ENCODE peak calls at places on chromosomes 2 and 18, in six cellular contexts. A, I, Z, B, X and T are unnamed samples.

GRCh38 chr2:150001788-150002187 is 414.2 kb upstream of the MMADHC start:
- DNase-seq in I (no peak), A (no peak), X (no peak), Z (no peak), B (no peak), T (no peak)

GRCh38 chr2:85539361-85540130 is 578 bp downstream of the MAT2A start:
- DNase-seq in I (peak; percentile 59), B (peak; percentile 64), A (peak; percentile 76), Z (peak; percentile 74), X (peak; percentile 61), T (peak; percentile 83)

GRCh38 chr2:241155936-241156335 is 5.7 kb downstream of the PPP1R7 start:
- DNase-seq in I (no peak), X (no peak), A (no peak), Z (no peak), B (no peak), T (no peak)

GRCh38 chr2:215831296-215831913 is 181.9 kb downstream of the MREG start:
- DNase-seq in X (no peak), B (no peak), Z (peak; percentile 92), I (no peak), A (peak; percentile 95), T (no peak)

GRCh38 chr2:83196225-83196624 is 1262.9 kb downstream of the SUCLG1 start:
- DNase-seq in Z (peak; percentile 75), A (peak; percentile 80), I (no peak), B (peak; percentile 33), X (no peak), T (peak; percentile 29)

GRCh38 chr2:3075316-3075715 is 302.3 kb downstream of the EIPR1 start:
- DNase-seq in B (no peak), A (no peak), X (no peak), Z (no peak), I (no peak), T (no peak)

GRCh38 chr18:46485675-46486200 is 171.3 kb downstream of the LOXHD1 start:
- DNase-seq in X (no peak), A (no peak), Z (no peak), B (peak; percentile 52), I (no peak), T (no peak)

GRCh38 chr2:160104115-160104514 is 41.7 kb upstream of the PLA2R1 start:
- DNase-seq in B (no peak), A (no peak), I (no peak), X (no peak), Z (no peak), T (no peak)

GRCh38 chr2:76850969-76851368 is 671.2 kb downstream of the LRRTM4 start:
- DNase-seq in B (no peak), Z (no peak), X (no peak), I (no peak), A (no peak), T (no peak)

GRCh38 chr2:172285010-172285621 is 142.3 kb upstream of the ITGA6 start:
- DNase-seq in I (no peak), Z (peak; percentile 80), B (peak; percentile 28), X (peak; percentile 9), A (peak; percentile 58), T (peak; percentile 72)

GRCh38 chr2:20132990-20133535 is 81.6 kb upstream of the LAPTM4A start:
- DNase-seq in B (no peak), X (no peak), Z (no peak), A (no peak), I (no peak), T (no peak)

GRCh38 chr2:88321614-88322248 is 130.8 kb downstream of the FOXI3 start:
- DNase-seq in X (no peak), Z (no peak), I (no peak), B (no peak), A (no peak), T (no peak)

GRCh38 chr2:105737980-105738657 is 6.6 kb upstream of the NCK2 start:
- DNase-seq in I (no peak), B (peak; percentile 46), A (no peak), X (no peak), Z (no peak), T (no peak)

GRCh38 chr2:31032475-31032874 is 105.8 kb downstream of the GALNT14 start:
- DNase-seq in B (no peak), I (no peak), X (no peak), Z (no peak), A (no peak), T (peak; percentile 59)

GRCh38 chr2:174902491-174903242 is 102.5 kb downstream of the CHN1 start:
- DNase-seq in B (no peak), A (peak; percentile 64), X (no peak), Z (peak; percentile 35), I (no peak), T (no peak)

GRCh38 chr2:159030674-159031380 is 62.4 kb downstream of the TANC1 start:
- DNase-seq in A (peak; percentile 91), Z (peak; percentile 86), B (no peak), X (no peak), I (peak; percentile 33), T (peak; percentile 8)

GRCh38 chr2:76749858-76750257 is 772.3 kb downstream of the LRRTM4 start:
- DNase-seq in Z (no peak), B (no peak), A (no peak), I (no peak), X (no peak), T (peak; percentile 43)

GRCh38 chr2:239730897-239731296 is 294.2 kb downstream of the NDUFA10 start:
- DNase-seq in B (no peak), A (no peak), X (no peak), I (no peak), Z (no peak), T (no peak)

GRCh38 chr18:78819926-78820834 is 159.4 kb upstream of the SALL3 start:
- DNase-seq in I (no peak), A (no peak), Z (no peak), X (no peak), B (no peak), T (no peak)

GRCh38 chr2:232744963-232745362 is 31.4 kb downstream of the KCNJ13 start:
- DNase-seq in I (no peak), A (no peak), B (no peak), X (no peak), Z (no peak), T (no peak)

GRCh38 chr2:79512442-79513401 is at the start of gene CTNNA2:
- DNase-seq in X (peak; percentile 90), B (no peak), I (peak; percentile 91), Z (peak; percentile 15), A (peak; percentile 20), T (no peak)

GRCh38 chr2:127219716-127220090 is 396 bp downstream of the CYP27C1 start:
- DNase-seq in A (no peak), B (no peak), Z (no peak), X (peak; percentile 62), I (peak; percentile 19), T (peak; percentile 28)

GRCh38 chr2:45010706-45011036 is 1.4 kb upstream of the SIX2 start:
- DNase-seq in I (no peak), B (no peak), X (no peak), A (peak; percentile 17), Z (no peak), T (no peak)

GRCh38 chr2:235293060-235293459 is 200.8 kb upstream of the AGAP1 start:
- DNase-seq in A (no peak), X (no peak), I (no peak), Z (no peak), B (no peak), T (no peak)

GRCh38 chr18:36051760-36052159 is 15.6 kb downstream of the RPRD1A start:
- DNase-seq in A (no peak), B (no peak), I (no peak), Z (no peak), X (no peak), T (no peak)

GRCh38 chr2:102806250-102806837 is 44.5 kb downstream of the TMEM182 start:
- DNase-seq in X (peak; percentile 83), A (peak; percentile 82), B (peak; percentile 58), Z (peak; percentile 80), I (peak; percentile 49), T (peak; percentile 74)

GRCh38 chr2:3316456-3317276 is 61.0 kb downstream of the EIPR1 start:
- DNase-seq in A (peak; percentile 56), I (no peak), B (no peak), Z (no peak), X (no peak), T (peak; percentile 22)

DNA sequence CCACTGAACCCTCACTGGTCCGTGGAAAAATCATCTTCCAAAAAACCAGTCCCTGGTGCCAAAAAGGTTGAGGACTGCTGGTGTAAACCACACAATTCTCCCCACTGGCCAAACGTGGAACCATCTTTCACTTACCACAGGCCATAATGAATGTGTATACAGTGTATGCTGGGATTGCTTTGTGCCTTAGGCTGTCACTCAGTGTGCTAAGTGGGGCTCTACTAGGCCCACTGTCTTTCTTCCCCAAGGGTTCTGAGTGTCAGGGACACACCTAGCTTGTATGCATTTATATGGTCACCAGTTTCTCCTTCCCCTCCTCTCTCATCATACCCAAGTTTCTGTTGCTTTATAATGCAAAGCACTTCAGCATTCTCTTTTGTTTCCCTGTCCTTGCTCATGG is 27.2 kb downstream of the SCYGR8 start:
- DNase-seq in A (no peak), X (no peak), B (no peak), I (no peak), Z (no peak), T (no peak)
- TF ChIP-seq CTCF in A (no peak), X (no peak), B (no peak), I (no peak), Z (no peak), T (no peak)

DNA sequence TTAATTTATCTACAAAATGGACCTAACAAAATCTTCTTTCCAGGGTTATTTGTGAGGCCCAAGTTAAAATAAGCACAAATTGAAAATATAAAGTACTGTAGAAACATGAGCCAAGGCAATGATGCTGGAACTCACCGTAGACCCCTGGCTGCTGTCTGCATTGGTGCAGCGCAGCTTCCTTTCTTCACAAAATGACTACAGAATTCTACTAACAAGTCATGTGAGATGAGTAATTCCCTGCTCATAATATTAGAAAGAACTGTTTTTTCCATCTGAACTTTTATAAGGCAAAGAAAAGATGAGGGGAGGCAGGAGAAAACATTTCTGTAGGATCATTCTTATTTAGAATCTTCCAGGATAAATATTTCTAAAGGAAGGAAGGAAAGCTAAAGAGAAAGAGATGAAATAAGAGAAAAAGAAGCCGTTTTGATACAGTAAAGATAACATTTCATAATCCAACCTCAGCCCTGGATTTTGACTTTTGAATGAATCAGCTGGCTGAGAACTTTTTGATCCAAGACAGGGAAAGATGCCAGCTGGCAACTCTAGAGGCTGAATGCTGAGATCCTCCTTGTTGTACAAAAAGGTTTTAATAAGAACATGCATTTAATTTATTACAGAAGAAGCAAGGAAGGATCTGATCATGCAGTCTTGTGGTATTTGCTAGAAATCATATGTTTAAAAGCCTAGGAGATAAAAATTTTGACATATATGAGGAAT is 183.9 kb upstream of the KLHL14 start:
- DNase-seq in B (peak; percentile 5), Z (peak; percentile 85), I (no peak), A (peak; percentile 73), X (no peak), T (no peak)
- TF ChIP-seq CTCF in B (no peak), Z (no peak), I (peak; percentile 3), A (peak; percentile 37), X (no peak), T (no peak)

GRCh38 chr2:25955869-25956535 is 26.3 kb downstream of the KIF3C start:
- DNase-seq in I (no peak), Z (no peak), B (no peak), X (no peak), A (no peak), T (peak; percentile 49)
- TF ChIP-seq CTCF in I (peak; percentile 28), Z (no peak), B (peak; percentile 21), X (no peak), A (peak; percentile 8), T (peak; percentile 41)

DNA sequence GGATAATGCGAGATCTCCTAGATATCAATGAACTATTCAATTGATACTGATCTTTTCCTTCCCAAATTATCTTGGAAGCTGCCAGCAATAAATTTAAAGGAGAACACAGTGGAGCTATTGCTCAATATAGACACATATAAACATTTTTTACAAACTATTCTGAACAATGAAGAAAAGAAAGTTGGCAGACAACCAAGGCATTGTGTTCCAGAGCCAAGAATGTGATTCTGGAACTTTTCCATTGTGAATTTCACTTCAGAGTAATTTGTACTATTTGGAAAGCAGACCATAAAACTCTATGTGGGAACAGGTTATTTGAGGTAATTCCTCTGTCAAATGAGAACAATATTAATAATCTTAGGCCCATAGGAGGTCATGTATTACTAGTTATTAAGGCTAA is 588.2 kb downstream of the IRS1 start:
- DNase-seq in Z (peak; percentile 81), A (peak; percentile 95), B (peak; percentile 70), X (no peak), I (no peak), T (no peak)
- TF ChIP-seq CTCF in Z (no peak), A (no peak), B (no peak), X (no peak), I (no peak), T (no peak)